ENCODE peak calls at places on chromosomes 5 and 9, in ten cellular contexts. R is HL-60, S is iris pigment epithelial cell, Y is transverse colon, X is HTR-8/SVneo, C is fibroblast of pulmonary artery, H is substantia nigra, O is testis, U is AG08395, V is ACHN. N is an unnamed sample.

GRCh38 chr9:106700676-106701075 is 162.3 kb upstream of the ZNF462 start:
- DNase-seq in R (no peak), S (peak), Y (no peak), X (no peak), C (no peak), H (no peak), O (no peak), U (no peak), V (no peak), N (no peak)

GRCh38 chr9:124771867-124772621 is 933 bp upstream of the NR6A1 start:
- DNase-seq in R (peak), S (peak), Y (peak), X (no peak), C (peak), H (no peak), O (peak), U (peak), V (peak), N (no peak)

GRCh38 chr9:3664044-3664443 is 138.2 kb upstream of the RFX3 start:
- DNase-seq in R (no peak), S (peak), Y (no peak), X (no peak), C (peak), H (no peak), O (no peak), U (no peak), V (no peak), N (no peak)

GRCh38 chr9:121601234-121601633 is 50.2 kb upstream of the DAB2IP start:
- DNase-seq in R (peak), S (peak), Y (no peak), X (no peak), C (peak), H (no peak), O (no peak), U (peak), V (no peak), N (no peak)

GRCh38 chr5:168529361-168530234 is 493 bp downstream of the FBLL1 start:
- DNase-seq in R (no peak), S (no peak), Y (no peak), X (no peak), C (no peak), H (no peak), O (peak), U (no peak), V (no peak), N (no peak)

GRCh38 chr5:76942581-76942980 is 10.3 kb upstream of the CRHBP start:
- DNase-seq in R (no peak), S (peak), Y (no peak), X (peak), C (no peak), H (no peak), O (no peak), U (peak), V (no peak), N (no peak)

GRCh38 chr5:149651686-149652085 is 70.4 kb downstream of the ARHGEF37 start:
- DNase-seq in R (no peak), S (no peak), Y (no peak), X (no peak), C (no peak), H (no peak), O (no peak), U (no peak), V (no peak), N (no peak)

GRCh38 chr9:106110483-106110882 is 416.1 kb downstream of the TMEM38B start:
- DNase-seq in R (no peak), S (no peak), Y (no peak), X (no peak), C (no peak), H (no peak), O (no peak), U (no peak), V (no peak), N (no peak)

GRCh38 chr9:18829858-18830257 is 203.2 kb downstream of the SAXO1 start:
- DNase-seq in R (no peak), S (no peak), Y (no peak), X (no peak), C (peak), H (no peak), O (no peak), U (no peak), V (peak), N (peak)

GRCh38 chr5:130166839-130167490 is 262.7 kb downstream of the CHSY3 start:
- DNase-seq in R (no peak), S (no peak), Y (no peak), X (no peak), C (no peak), H (no peak), O (no peak), U (no peak), V (no peak), N (no peak)

GRCh38 chr5:5432020-5432707 is 9.7 kb downstream of the ICE1 start:
- DNase-seq in R (no peak), S (peak), Y (no peak), X (no peak), C (peak), H (no peak), O (no peak), U (peak), V (no peak), N (no peak)

GRCh38 chr5:165757756-165758155 is 2252.3 kb downstream of the MAT2B start:
- DNase-seq in R (no peak), S (no peak), Y (no peak), X (no peak), C (no peak), H (no peak), O (no peak), U (no peak), V (no peak), N (no peak)

GRCh38 chr9:81052846-81053245 is 636.5 kb downstream of the TLE1 start:
- DNase-seq in R (no peak), S (peak), Y (no peak), X (no peak), C (peak), H (no peak), O (no peak), U (no peak), V (no peak), N (no peak)

GRCh38 chr9:137114613-137115393 is at the start of gene DPP7:
- DNase-seq in R (peak), S (peak), Y (peak), X (peak), C (peak), H (peak), O (peak), U (peak), V (peak), N (no peak)

GRCh38 chr5:97096096-97096648 is 46.2 kb downstream of the LIX1 start:
- DNase-seq in R (no peak), S (peak), Y (no peak), X (no peak), C (peak), H (no peak), O (no peak), U (peak), V (peak), N (no peak)

GRCh38 chr9:130997925-130998595 is 10.9 kb upstream of the LAMC3 start:
- DNase-seq in R (peak), S (peak), Y (peak), X (peak), C (peak), H (peak), O (peak), U (peak), V (peak), N (no peak)

GRCh38 chr5:147576646-147577535 is 67.0 kb upstream of the DPYSL3 start:
- DNase-seq in R (peak), S (peak), Y (peak), X (peak), C (peak), H (no peak), O (peak), U (peak), V (no peak), N (no peak)